ENCODE peak calls at places on chromosomes 2 and 18, in ten cellular contexts. One of them, this sample, is unnamed.

GRCh38 chr2:216700088-216700567 is 4.8 kb upstream of the IGFBP5 start:
- DNase-seq in HepG2: no peak
- DNase-seq in upper lobe of right lung: no peak
- DNase-seq in cardiac fibroblast: no peak
- DNase-seq in fibroblast of the aortic adventitia: no peak
- DNase-seq in uterus: no peak
- DNase-seq in endothelial cell: no peak
- DNase-seq in H9: no peak
- DNase-seq in astrocyte of the cerebellum: no peak
- DNase-seq in NB4: no peak
- DNase-seq in this sample: no peak

GRCh38 chr2:35428548-35428947 is 927.0 kb upstream of the CRIM1 start:
- DNase-seq in HepG2: peak; percentile 25
- DNase-seq in upper lobe of right lung: no peak
- DNase-seq in cardiac fibroblast: peak; percentile 1
- DNase-seq in fibroblast of the aortic adventitia: no peak
- DNase-seq in uterus: no peak
- DNase-seq in endothelial cell: peak; percentile 63
- DNase-seq in H9: peak; percentile 65
- DNase-seq in astrocyte of the cerebellum: peak; percentile 8
- DNase-seq in NB4: peak; percentile 62
- DNase-seq in this sample: no peak

GRCh38 chr2:237128026-237128703 is 42.5 kb downstream of the COPS8 start:
- DNase-seq in HepG2: peak; percentile 22
- DNase-seq in upper lobe of right lung: peak; percentile 90
- DNase-seq in cardiac fibroblast: peak; percentile 99
- DNase-seq in fibroblast of the aortic adventitia: peak; percentile 99
- DNase-seq in uterus: peak; percentile 96
- DNase-seq in endothelial cell: peak; percentile 13
- DNase-seq in H9: peak; percentile 75
- DNase-seq in astrocyte of the cerebellum: peak; percentile 99
- DNase-seq in NB4: no peak
- DNase-seq in this sample: peak; percentile 97

GRCh38 chr2:59378104-59378503 is 1137.0 kb upstream of the FANCL start:
- DNase-seq in HepG2: no peak
- DNase-seq in upper lobe of right lung: no peak
- DNase-seq in cardiac fibroblast: no peak
- DNase-seq in fibroblast of the aortic adventitia: no peak
- DNase-seq in uterus: no peak
- DNase-seq in endothelial cell: no peak
- DNase-seq in H9: no peak
- DNase-seq in astrocyte of the cerebellum: no peak
- DNase-seq in NB4: no peak
- DNase-seq in this sample: no peak

GRCh38 chr18:42706029-42706608 is 409.4 kb downstream of the RIT2 start:
- DNase-seq in HepG2: no peak
- DNase-seq in upper lobe of right lung: no peak
- DNase-seq in cardiac fibroblast: no peak
- DNase-seq in fibroblast of the aortic adventitia: no peak
- DNase-seq in uterus: no peak
- DNase-seq in endothelial cell: no peak
- DNase-seq in H9: no peak
- DNase-seq in astrocyte of the cerebellum: no peak
- DNase-seq in NB4: no peak
- DNase-seq in this sample: no peak

GRCh38 chr18:56112013-56112749 is 524.2 kb upstream of the TCF4 start:
- DNase-seq in HepG2: no peak
- DNase-seq in upper lobe of right lung: no peak
- DNase-seq in cardiac fibroblast: peak; percentile 18
- DNase-seq in fibroblast of the aortic adventitia: peak; percentile 53
- DNase-seq in uterus: no peak
- DNase-seq in endothelial cell: no peak
- DNase-seq in H9: no peak
- DNase-seq in astrocyte of the cerebellum: no peak
- DNase-seq in NB4: no peak
- DNase-seq in this sample: no peak

GRCh38 chr2:203623616-203624015 is 82.8 kb upstream of the CD28 start:
- DNase-seq in HepG2: no peak
- DNase-seq in upper lobe of right lung: no peak
- DNase-seq in cardiac fibroblast: peak; percentile 15
- DNase-seq in fibroblast of the aortic adventitia: no peak
- DNase-seq in uterus: no peak
- DNase-seq in endothelial cell: no peak
- DNase-seq in H9: no peak
- DNase-seq in astrocyte of the cerebellum: no peak
- DNase-seq in NB4: no peak
- DNase-seq in this sample: no peak

GRCh38 chr2:46988733-46989481 is 73.3 kb upstream of the MCFD2 start:
- DNase-seq in HepG2: peak; percentile 88
- DNase-seq in upper lobe of right lung: no peak
- DNase-seq in cardiac fibroblast: no peak
- DNase-seq in fibroblast of the aortic adventitia: no peak
- DNase-seq in uterus: no peak
- DNase-seq in endothelial cell: no peak
- DNase-seq in H9: peak; percentile 53
- DNase-seq in astrocyte of the cerebellum: no peak
- DNase-seq in NB4: no peak
- DNase-seq in this sample: no peak

GRCh38 chr2:43068730-43069517 is 157.5 kb downstream of the ZFP36L2 start:
- DNase-seq in HepG2: no peak
- DNase-seq in upper lobe of right lung: no peak
- DNase-seq in cardiac fibroblast: no peak
- DNase-seq in fibroblast of the aortic adventitia: no peak
- DNase-seq in uterus: peak; percentile 14
- DNase-seq in endothelial cell: no peak
- DNase-seq in H9: no peak
- DNase-seq in astrocyte of the cerebellum: no peak
- DNase-seq in NB4: no peak
- DNase-seq in this sample: no peak

GRCh38 chr2:70984576-70985282 is 6.3 kb downstream of the ANKRD53 start:
- DNase-seq in HepG2: no peak
- DNase-seq in upper lobe of right lung: peak; percentile 84
- DNase-seq in cardiac fibroblast: peak; percentile 45
- DNase-seq in fibroblast of the aortic adventitia: no peak
- DNase-seq in uterus: peak; percentile 46
- DNase-seq in endothelial cell: peak; percentile 82
- DNase-seq in H9: peak; percentile 83
- DNase-seq in astrocyte of the cerebellum: no peak
- DNase-seq in NB4: peak; percentile 50
- DNase-seq in this sample: peak; percentile 16

DNA sequence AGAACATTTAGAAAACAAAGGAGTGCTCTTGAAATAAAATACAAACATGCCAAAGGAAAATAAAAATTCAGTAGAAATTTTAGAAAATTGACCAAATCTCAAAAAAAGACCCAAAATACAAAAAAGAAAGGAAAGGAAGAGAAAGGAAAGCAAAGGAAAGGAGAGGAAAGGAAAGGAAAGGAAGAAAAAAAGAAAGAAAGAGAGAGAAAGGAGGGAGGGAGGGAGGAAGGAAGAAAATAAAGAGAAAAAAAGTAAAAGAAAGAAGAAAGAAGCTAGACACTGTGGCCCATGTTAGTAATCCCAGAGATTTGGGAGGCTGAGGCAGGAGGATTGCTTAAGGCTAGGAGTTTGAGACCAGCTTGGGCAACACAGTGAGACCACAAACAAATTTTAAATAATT is 500.1 kb upstream of the VRK2 start:
- DNase-seq in HepG2: no peak
- DNase-seq in upper lobe of right lung: no peak
- DNase-seq in cardiac fibroblast: no peak
- DNase-seq in fibroblast of the aortic adventitia: no peak
- DNase-seq in uterus: no peak
- DNase-seq in endothelial cell: no peak
- DNase-seq in H9: no peak
- DNase-seq in astrocyte of the cerebellum: no peak
- DNase-seq in NB4: no peak
- DNase-seq in this sample: no peak
- TF ChIP-seq CTCF in HepG2: no peak
- TF ChIP-seq CTCF in upper lobe of right lung: no peak
- TF ChIP-seq CTCF in cardiac fibroblast: no peak
- TF ChIP-seq CTCF in fibroblast of the aortic adventitia: no peak
- TF ChIP-seq CTCF in uterus: no peak
- TF ChIP-seq CTCF in endothelial cell: no peak
- TF ChIP-seq CTCF in H9: no peak
- TF ChIP-seq CTCF in astrocyte of the cerebellum: no peak
- TF ChIP-seq CTCF in NB4: no peak
- TF ChIP-seq CTCF in this sample: no peak

GRCh38 chr18:39839782-39840181 is 2115.3 kb upstream of the PIK3C3 start:
- DNase-seq in HepG2: no peak
- DNase-seq in upper lobe of right lung: no peak
- DNase-seq in cardiac fibroblast: peak; percentile 18
- DNase-seq in fibroblast of the aortic adventitia: no peak
- DNase-seq in uterus: no peak
- DNase-seq in endothelial cell: no peak
- DNase-seq in H9: no peak
- DNase-seq in astrocyte of the cerebellum: no peak
- DNase-seq in NB4: no peak
- DNase-seq in this sample: no peak

GRCh38 chr18:39842042-39842791 is 2112.8 kb upstream of the PIK3C3 start:
- DNase-seq in HepG2: no peak
- DNase-seq in upper lobe of right lung: no peak
- DNase-seq in cardiac fibroblast: no peak
- DNase-seq in fibroblast of the aortic adventitia: no peak
- DNase-seq in uterus: no peak
- DNase-seq in endothelial cell: no peak
- DNase-seq in H9: no peak
- DNase-seq in astrocyte of the cerebellum: no peak
- DNase-seq in NB4: no peak
- DNase-seq in this sample: no peak

GRCh38 chr18:39843546-39843945 is 2111.5 kb upstream of the PIK3C3 start:
- DNase-seq in HepG2: no peak
- DNase-seq in upper lobe of right lung: no peak
- DNase-seq in cardiac fibroblast: no peak
- DNase-seq in fibroblast of the aortic adventitia: no peak
- DNase-seq in uterus: no peak
- DNase-seq in endothelial cell: no peak
- DNase-seq in H9: no peak
- DNase-seq in astrocyte of the cerebellum: no peak
- DNase-seq in NB4: no peak
- DNase-seq in this sample: no peak

GRCh38 chr18:39840406-39840805 is 2114.6 kb upstream of the PIK3C3 start:
- DNase-seq in HepG2: no peak
- DNase-seq in upper lobe of right lung: no peak
- DNase-seq in cardiac fibroblast: peak; percentile 78
- DNase-seq in fibroblast of the aortic adventitia: no peak
- DNase-seq in uterus: no peak
- DNase-seq in endothelial cell: no peak
- DNase-seq in H9: no peak
- DNase-seq in astrocyte of the cerebellum: peak; percentile 41
- DNase-seq in NB4: no peak
- DNase-seq in this sample: no peak

DNA sequence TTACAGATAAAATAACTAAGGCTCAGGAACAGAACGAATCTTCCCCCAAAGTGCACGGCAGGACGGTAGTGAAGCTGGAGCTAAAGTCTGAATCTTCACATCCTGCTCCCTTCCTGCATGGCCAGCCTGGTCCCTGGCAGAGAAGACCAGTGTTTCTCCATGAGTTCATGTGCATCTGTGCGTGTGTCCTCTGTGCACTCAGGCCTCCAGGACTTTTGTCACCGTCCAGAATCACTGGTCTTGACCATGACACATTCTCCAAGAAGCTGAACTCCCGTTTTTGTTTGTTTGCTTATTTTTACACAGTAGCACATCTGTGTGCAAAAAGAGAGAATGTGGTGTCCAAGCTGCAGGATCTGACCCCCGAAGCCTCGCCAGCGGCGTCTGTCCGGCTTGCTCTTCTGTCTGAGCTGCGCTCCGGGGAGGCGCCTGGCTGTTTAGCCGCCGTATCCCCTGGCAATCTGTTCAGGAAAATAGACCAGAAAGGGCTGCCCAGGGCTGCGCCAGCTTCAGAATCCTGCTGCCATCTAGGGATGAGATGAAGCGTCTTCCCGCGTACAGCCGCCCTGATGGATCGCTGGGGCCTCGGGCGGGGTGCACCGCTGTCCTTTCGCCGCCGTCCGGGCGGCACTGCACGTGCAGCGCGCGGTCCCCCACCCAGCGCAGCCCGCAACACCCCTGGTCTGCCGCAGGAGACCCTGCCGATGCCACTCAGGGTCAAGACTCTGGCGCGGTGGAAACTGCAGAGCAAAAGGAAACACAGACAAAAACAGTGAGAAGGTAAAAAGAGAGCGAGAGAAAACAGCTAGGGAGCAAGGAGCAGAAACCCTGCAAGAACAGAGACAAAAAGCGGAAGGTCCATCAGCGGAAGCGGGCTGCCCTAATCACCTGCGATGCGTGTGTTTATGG is 2113.6 kb upstream of the PIK3C3 start:
- DNase-seq in HepG2: peak; percentile 60
- DNase-seq in upper lobe of right lung: peak; percentile 68
- DNase-seq in cardiac fibroblast: peak; percentile 84
- DNase-seq in fibroblast of the aortic adventitia: peak; percentile 39
- DNase-seq in uterus: no peak
- DNase-seq in endothelial cell: peak; percentile 62
- DNase-seq in H9: peak; percentile 79
- DNase-seq in astrocyte of the cerebellum: peak; percentile 55
- DNase-seq in NB4: peak; percentile 6
- DNase-seq in this sample: peak; percentile 20
- TF ChIP-seq CTCF in HepG2: peak; percentile 84
- TF ChIP-seq CTCF in upper lobe of right lung: peak; percentile 36
- TF ChIP-seq CTCF in cardiac fibroblast: peak; percentile 43
- TF ChIP-seq CTCF in fibroblast of the aortic adventitia: peak; percentile 36
- TF ChIP-seq CTCF in uterus: no peak
- TF ChIP-seq CTCF in endothelial cell: no peak
- TF ChIP-seq CTCF in H9: peak; percentile 67
- TF ChIP-seq CTCF in astrocyte of the cerebellum: peak; percentile 59
- TF ChIP-seq CTCF in NB4: no peak
- TF ChIP-seq CTCF in this sample: peak; percentile 28

GRCh38 chr2:16907645-16908282 is 242.1 kb upstream of the CYRIA start:
- DNase-seq in HepG2: no peak
- DNase-seq in upper lobe of right lung: no peak
- DNase-seq in cardiac fibroblast: no peak
- DNase-seq in fibroblast of the aortic adventitia: no peak
- DNase-seq in uterus: no peak
- DNase-seq in endothelial cell: no peak
- DNase-seq in H9: no peak
- DNase-seq in astrocyte of the cerebellum: no peak
- DNase-seq in NB4: no peak
- DNase-seq in this sample: no peak
- TF ChIP-seq CTCF in HepG2: no peak
- TF ChIP-seq CTCF in upper lobe of right lung: no peak
- TF ChIP-seq CTCF in cardiac fibroblast: no peak
- TF ChIP-seq CTCF in fibroblast of the aortic adventitia: no peak
- TF ChIP-seq CTCF in uterus: no peak
- TF ChIP-seq CTCF in endothelial cell: no peak
- TF ChIP-seq CTCF in H9: no peak
- TF ChIP-seq CTCF in astrocyte of the cerebellum: no peak
- TF ChIP-seq CTCF in NB4: no peak
- TF ChIP-seq CTCF in this sample: no peak

DNA sequence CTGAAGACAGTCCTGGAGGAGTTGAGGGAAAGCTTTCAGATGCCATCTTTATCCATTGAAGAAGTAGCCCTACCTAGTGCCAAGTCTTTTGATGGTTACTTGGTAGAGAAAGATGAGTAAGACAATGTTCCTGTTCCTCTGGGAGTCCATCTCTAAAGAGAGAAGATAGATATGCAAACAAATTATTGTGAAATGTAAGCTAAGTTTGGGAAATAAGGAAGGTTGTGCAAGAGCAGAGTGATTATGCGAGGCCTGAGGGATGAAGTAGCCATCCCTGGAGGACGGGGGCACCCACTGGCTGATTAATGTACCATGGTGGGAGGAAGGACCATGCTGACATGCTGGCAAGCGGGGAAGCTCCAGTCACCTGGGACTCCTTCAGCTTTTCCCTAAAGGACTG is 994 bp upstream of the DTNA start:
- DNase-seq in HepG2: peak; percentile 10
- DNase-seq in upper lobe of right lung: no peak
- DNase-seq in cardiac fibroblast: peak; percentile 81
- DNase-seq in fibroblast of the aortic adventitia: peak; percentile 83
- DNase-seq in uterus: peak; percentile 64
- DNase-seq in endothelial cell: no peak
- DNase-seq in H9: no peak
- DNase-seq in astrocyte of the cerebellum: no peak
- DNase-seq in NB4: peak; percentile 64
- DNase-seq in this sample: no peak
- TF ChIP-seq CTCF in HepG2: no peak
- TF ChIP-seq CTCF in upper lobe of right lung: no peak
- TF ChIP-seq CTCF in cardiac fibroblast: no peak
- TF ChIP-seq CTCF in fibroblast of the aortic adventitia: no peak
- TF ChIP-seq CTCF in uterus: no peak
- TF ChIP-seq CTCF in endothelial cell: no peak
- TF ChIP-seq CTCF in H9: no peak
- TF ChIP-seq CTCF in astrocyte of the cerebellum: no peak
- TF ChIP-seq CTCF in NB4: no peak
- TF ChIP-seq CTCF in this sample: no peak

This sample was measured in HFF-Myc.